ENCODE peak calls at places on chromosomes 5 and 9, in four cellular contexts. M is left lung, V is A673, N is endodermal cell. L is an unnamed sample.

GRCh38 chr5:154559398-154560276 is 81.6 kb upstream of the HAND1 start:
- DNase-seq in M (no peak), V (no peak), N (no peak), L (no peak)

GRCh38 chr5:1971944-1972343 is 89.2 kb upstream of the IRX4 start:
- DNase-seq in M (peak; percentile 52), V (no peak), N (no peak), L (no peak)

GRCh38 chr9:133114451-133114885 is 6.6 kb downstream of the RALGDS start:
- DNase-seq in M (peak; percentile 77), V (peak; percentile 39), N (no peak), L (no peak)

GRCh38 chr9:134552349-134552990 is 89.1 kb upstream of the COL5A1 start:
- DNase-seq in M (no peak), V (no peak), N (no peak), L (no peak)

GRCh38 chr5:142390303-142390840 is 65.6 kb upstream of the SPRY4 start:
- DNase-seq in M (no peak), V (no peak), N (peak; percentile 62), L (no peak)

GRCh38 chr5:149011084-149011483 is 51.8 kb downstream of the SH3TC2 start:
- DNase-seq in M (no peak), V (no peak), N (no peak), L (no peak)

GRCh38 chr9:134972140-134972539 is 54.4 kb upstream of the FCN1 start:
- DNase-seq in M (peak; percentile 17), V (no peak), N (no peak), L (no peak)

GRCh38 chr5:82591021-82591515 is 312.9 kb upstream of the RPS23 start:
- DNase-seq in M (no peak), V (no peak), N (no peak), L (no peak)

GRCh38 chr5:39543335-39543734 is 118.6 kb upstream of the DAB2 start:
- DNase-seq in M (no peak), V (peak; percentile 12), N (no peak), L (no peak)

GRCh38 chr9:34650816-34651215 is 1.2 kb upstream of the IL11RA start:
- DNase-seq in M (no peak), V (no peak), N (no peak), L (no peak)
- H3K27ac ChIP-seq in M (no peak overlapping the region), V (no peak overlapping the region), N (no peak overlapping the region), L (no peak overlapping the region)

DNA sequence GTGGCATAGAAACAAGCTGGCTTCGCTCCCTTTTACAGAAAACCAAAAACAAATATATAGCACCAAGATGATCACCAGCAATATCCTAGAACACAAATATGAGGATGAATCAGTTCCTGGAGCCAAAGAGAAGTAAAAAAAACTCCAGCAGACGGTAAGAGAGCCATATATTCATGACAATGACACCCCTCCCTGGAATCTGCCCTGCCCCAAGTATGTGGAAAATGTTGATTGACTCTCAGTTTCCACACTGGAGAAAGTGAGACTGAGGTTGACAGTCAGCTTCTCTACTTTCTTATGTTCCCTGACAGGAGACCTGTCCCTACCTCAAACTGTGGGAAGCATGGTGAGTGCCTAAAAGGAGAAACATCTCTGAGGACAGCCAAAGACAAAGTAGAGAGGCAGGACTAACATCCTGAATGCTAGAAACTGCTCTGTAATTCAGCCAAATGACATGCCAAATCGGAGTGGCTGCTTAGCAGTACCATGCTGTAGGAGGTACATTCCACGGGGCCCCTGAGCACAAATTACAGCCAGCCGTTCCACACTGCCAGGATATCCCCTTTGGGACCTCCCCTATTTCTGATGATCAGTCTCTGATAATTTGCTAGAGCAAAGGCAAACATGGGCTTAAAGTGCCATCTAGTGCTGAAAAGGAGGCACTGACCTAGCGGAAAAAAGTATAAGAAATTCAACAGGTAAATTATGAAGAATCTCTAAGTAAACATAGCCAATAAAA is 424.0 kb upstream of the RGMB start:
- DNase-seq in M (no peak), V (peak; percentile 54), N (peak; percentile 46), L (no peak)
- H3K4me3 ChIP-seq in M (no peak overlapping the region), V (no peak overlapping the region), N (peak overlapping the region; percentile 65), L (no peak overlapping the region)

GRCh38 chr5:609506-609905 is 2.6 kb upstream of the CEP72 start:
- DNase-seq in M (no peak), V (no peak), N (no peak), L (no peak)
- H3K4me1 ChIP-seq in M (no peaks in the 10 kb centered on the region), V (peaks cover 3% of the 10 kb centered on the region), N (peaks cover 3% of the 10 kb centered on the region), L (peaks cover 19% of the 10 kb centered on the region)

GRCh38 chr5:31853398-31854135 is 214.6 kb downstream of the PDZD2 start:
- DNase-seq in M (no peak), V (no peak), N (peak; percentile 70), L (no peak)
- H3K27ac ChIP-seq in M (peak overlapping the region; percentile 74), V (no peak overlapping the region), N (no peak overlapping the region), L (no peak overlapping the region)

DNA sequence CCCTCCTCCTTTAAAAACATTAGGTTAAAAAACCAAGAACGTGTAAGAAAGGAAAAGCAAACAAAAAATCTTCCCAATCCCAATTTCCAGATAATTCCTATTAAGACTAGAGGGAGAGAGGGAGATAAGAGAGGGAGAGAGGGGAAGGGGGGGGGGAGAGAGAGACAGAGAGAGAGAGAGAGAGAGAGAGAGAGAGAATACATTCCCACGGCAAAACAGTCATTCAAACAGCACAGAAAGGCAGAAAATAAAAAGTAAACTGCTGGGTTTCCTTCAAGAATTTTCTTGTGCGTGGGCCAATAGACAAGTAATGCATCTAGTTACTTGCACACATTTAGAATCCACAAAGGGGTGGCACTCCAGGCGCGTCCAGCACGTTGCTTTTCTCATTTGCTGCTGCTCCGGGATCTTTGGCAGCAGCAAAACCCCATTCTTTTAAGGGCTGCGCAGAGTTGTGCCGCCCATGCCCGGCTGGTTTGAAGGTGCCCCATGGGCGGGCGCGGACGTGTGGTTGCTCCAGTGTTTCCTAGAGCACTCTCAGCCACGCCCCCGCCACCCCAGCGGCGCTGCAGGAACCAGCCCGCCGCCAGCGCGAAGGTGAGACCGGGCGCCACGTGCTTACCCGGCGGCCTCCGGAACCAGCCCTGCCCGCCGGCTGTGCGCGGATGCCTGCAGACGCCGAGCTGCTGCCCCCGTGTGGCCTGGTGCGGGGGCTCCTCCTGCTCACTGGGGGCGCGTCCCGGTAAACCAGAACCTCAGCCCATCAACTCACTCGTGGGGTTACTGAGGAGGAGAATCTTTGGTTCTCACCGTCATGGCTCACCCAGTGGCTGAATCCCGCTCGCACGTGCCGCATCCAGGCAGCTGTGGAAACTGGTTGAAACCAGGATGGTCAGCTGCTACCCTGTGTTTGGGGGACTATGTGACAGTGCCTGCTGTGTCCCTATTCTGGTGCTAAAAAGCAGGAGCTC is 44.6 kb downstream of the STC2 start:
- DNase-seq in M (peak; percentile 89), V (peak; percentile 80), N (peak; percentile 95), L (peak; percentile 56)
- H3K4me3 ChIP-seq in M (no peak overlapping the region), V (peak overlapping the region; percentile 17), N (peak overlapping the region; percentile 56), L (peak overlapping the region; percentile 20)

DNA sequence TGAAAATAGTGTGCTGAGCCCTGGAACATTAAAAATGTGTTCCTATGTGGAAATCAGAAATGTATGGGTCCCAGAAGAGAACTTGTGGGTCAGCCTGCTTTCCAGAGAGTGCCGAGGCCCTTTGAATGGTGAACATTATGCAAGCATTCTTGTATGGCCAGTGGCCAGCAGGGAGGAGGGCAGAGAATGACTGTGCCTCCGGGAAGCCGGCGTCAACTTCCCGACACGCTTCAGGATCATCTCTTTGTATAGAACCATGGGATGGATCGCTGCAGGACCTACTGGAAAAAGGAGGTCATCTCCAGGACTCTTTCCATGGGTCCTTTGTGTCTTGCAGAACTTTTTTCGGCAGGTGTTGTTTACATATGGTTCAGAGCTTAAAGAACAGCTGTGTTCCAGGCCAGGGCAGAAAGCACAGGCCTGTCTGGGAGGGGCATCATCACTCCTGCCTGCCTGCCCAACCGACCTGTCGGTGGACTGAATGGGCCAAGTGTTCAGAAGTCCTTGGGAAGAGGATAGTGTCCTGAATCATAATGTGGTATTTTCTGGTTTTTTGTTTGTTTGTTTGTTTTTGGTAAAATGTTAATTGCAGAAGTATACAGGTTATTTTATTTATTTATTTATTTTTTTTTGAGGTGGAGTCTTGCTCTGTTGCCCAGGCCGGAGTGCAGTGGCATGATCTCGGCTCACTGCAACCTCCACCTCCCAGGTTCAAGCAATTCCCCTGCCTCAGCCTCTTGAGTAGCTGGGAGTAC is 9.0 kb downstream of the PRRC2B start:
- DNase-seq in M (peak; percentile 82), V (no peak), N (no peak), L (no peak)
- H3K4me1 ChIP-seq in M (peaks cover 70% of the 10 kb centered on the region), V (peaks cover 49% of the 10 kb centered on the region), N (peaks cover 35% of the 10 kb centered on the region), L (peaks cover 94% of the 10 kb centered on the region)

GRCh38 chr9:35909687-35910612 is 660 bp downstream of the SPAAR start:
- DNase-seq in M (no peak), V (no peak), N (peak; percentile 65), L (no peak)

GRCh38 chr9:35909274-35909673 is at the start of gene SPAAR:
- DNase-seq in M (no peak), V (no peak), N (peak; percentile 73), L (no peak)

GRCh38 chr9:35912791-35913400 is 3.6 kb downstream of the SPAAR start:
- DNase-seq in M (no peak), V (no peak), N (no peak), L (no peak)

GRCh38 chr9:35910613-35911488 is 1.6 kb downstream of the SPAAR start:
- DNase-seq in M (no peak), V (peak; percentile 75), N (peak; percentile 76), L (no peak)

GRCh38 chr9:35911690-35912089 is 2.4 kb downstream of the SPAAR start:
- DNase-seq in M (no peak), V (no peak), N (no peak), L (no peak)
- H3K27ac ChIP-seq in M (no peak overlapping the region), V (no peak overlapping the region), N (no peak overlapping the region), L (no peak overlapping the region)

DNA sequence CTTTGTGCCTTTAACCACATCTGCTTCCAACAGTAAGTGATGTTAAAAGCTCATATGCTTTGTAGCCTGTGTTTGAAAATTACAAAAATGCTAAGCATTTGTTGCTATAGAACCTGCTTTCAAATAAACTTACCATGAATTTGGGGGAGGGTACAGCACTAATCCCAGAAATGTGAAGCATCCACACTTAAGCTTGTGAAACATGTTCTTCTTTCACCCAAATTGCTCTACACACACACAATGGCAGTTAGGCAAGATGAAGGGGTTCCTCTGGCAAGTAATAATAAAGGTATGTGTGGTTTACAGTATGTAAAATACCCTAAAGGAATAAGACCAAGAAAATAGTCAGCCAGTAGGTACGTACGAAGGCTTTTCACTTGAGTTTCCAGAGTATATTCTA is 165.6 kb downstream of the SMARCA2 start:
- DNase-seq in M (no peak), V (no peak), N (no peak), L (no peak)
- H3K4me3 ChIP-seq in M (no peak overlapping the region), V (no peak overlapping the region), N (no peak overlapping the region), L (no peak overlapping the region)